ENCODE peak calls at places on chromosomes 7 and 10, in six cellular contexts. G is AG10803; Z is HS-5; B is iPS-NIHi11; C is CD4-positive, CD25-positive, alpha-beta regulatory T cell; H is stimulated activated CD8-positive, alpha-beta memory T cell treated with anti-CD3 and anti-CD28 coated beads, Interleukin-7, amount 100 ng/mL, for 24 hours. O is an unnamed sample.

GRCh38 chr10:30294506-30295280 is 54.4 kb downstream of the MTPAP start:
- DNase-seq in G (no peak), B (no peak), Z (no peak), H (no peak), C (no peak), O (no peak)

GRCh38 chr7:70460066-70460465 is 671.9 kb upstream of the GALNT17 start:
- DNase-seq in C (no peak), B (no peak), Z (no peak), G (no peak), H (no peak), O (no peak)

GRCh38 chr10:97074256-97075145 is 111.3 kb downstream of the SLIT1 start:
- DNase-seq in B (peak; percentile 57), Z (no peak), G (no peak), H (no peak), C (no peak), O (peak; percentile 69)

GRCh38 chr7:2757904-2758672 is 70.1 kb downstream of the AMZ1 start:
- DNase-seq in G (peak; percentile 97), B (no peak), C (peak; percentile 89), H (peak; percentile 35), Z (peak; percentile 99), O (no peak)

GRCh38 chr7:18638594-18639452 is 143.3 kb downstream of the HDAC9 start:
- DNase-seq in B (no peak), C (peak; percentile 81), G (peak; percentile 86), Z (peak; percentile 10), H (no peak), O (no peak)

GRCh38 chr7:132609222-132609621 is 33.0 kb upstream of the PLXNA4 start:
- DNase-seq in B (no peak), C (no peak), Z (no peak), H (no peak), G (peak; percentile 70), O (no peak)

GRCh38 chr10:53025172-53025651 is 252.6 kb upstream of the MBL2 start:
- DNase-seq in G (no peak), B (no peak), C (no peak), Z (no peak), H (no peak), O (no peak)

GRCh38 chr10:113347508-113347907 is 205.3 kb upstream of the HABP2 start:
- DNase-seq in C (no peak), G (peak; percentile 34), Z (no peak), B (no peak), H (no peak), O (peak; percentile 50)

GRCh38 chr10:103616705-103617361 is 123.3 kb downstream of the NEURL1 start:
- DNase-seq in H (no peak), B (no peak), Z (no peak), C (no peak), G (peak; percentile 98), O (no peak)

GRCh38 chr10:29860159-29860558 is 199.2 kb downstream of the JCAD start:
- DNase-seq in C (no peak), H (no peak), G (peak; percentile 92), B (no peak), Z (no peak), O (no peak)

GRCh38 chr7:47196106-47196630 is 385.7 kb downstream of the TNS3 start:
- DNase-seq in G (no peak), Z (no peak), B (no peak), H (no peak), C (no peak), O (no peak)

GRCh38 chr7:32204361-32205018 is 134.3 kb upstream of the PDE1C start:
- DNase-seq in Z (peak; percentile 68), H (no peak), C (peak; percentile 0), G (peak; percentile 80), B (peak; percentile 43), O (peak; percentile 87)

GRCh38 chr7:84633-85020 is 107.7 kb upstream of the FAM20C start:
- DNase-seq in H (no peak), G (no peak), Z (no peak), C (no peak), B (no peak), O (peak; percentile 39)

GRCh38 chr10:68208424-68209042 is 23.4 kb downstream of the ATOH7 start:
- DNase-seq in G (peak; percentile 85), H (no peak), Z (peak; percentile 74), C (peak; percentile 15), B (peak; percentile 80), O (peak; percentile 95)

GRCh38 chr7:93923946-93924345 is 2.4 kb downstream of the GNG11 start:
- DNase-seq in G (peak; percentile 44), Z (no peak), B (no peak), C (no peak), H (no peak), O (no peak)

GRCh38 chr7:8217200-8218068 is 44.5 kb downstream of the ICA1 start:
- DNase-seq in H (no peak), B (peak; percentile 42), C (peak; percentile 82), Z (peak; percentile 64), G (peak; percentile 72), O (no peak)

GRCh38 chr7:5591547-5591899 is 167.9 kb upstream of the TNRC18 start:
- DNase-seq in C (no peak), Z (peak; percentile 94), B (peak; percentile 47), H (no peak), G (peak; percentile 90), O (peak; percentile 85)

GRCh38 chr7:120052884-120053382 is 220.0 kb upstream of the KCND2 start:
- DNase-seq in C (no peak), H (no peak), B (no peak), Z (peak; percentile 80), G (peak; percentile 89), O (no peak)

GRCh38 chr10:76456190-76456589 is 1024.8 kb downstream of the LRMDA start:
- DNase-seq in C (no peak), H (no peak), G (no peak), Z (no peak), B (no peak), O (no peak)

GRCh38 chr7:39952791-39953190 is 2.7 kb downstream of the CDK13 start:
- DNase-seq in C (no peak), H (no peak), G (no peak), B (no peak), Z (peak; percentile 30), O (no peak)

GRCh38 chr10:31594331-31594880 is 275.4 kb downstream of the ZEB1 start:
- DNase-seq in H (no peak), B (no peak), C (no peak), Z (no peak), G (no peak), O (no peak)

GRCh38 chr10:66837990-66838389 is 87.8 kb upstream of the LRRTM3 start:
- DNase-seq in B (no peak), Z (no peak), H (no peak), C (no peak), G (peak; percentile 46), O (no peak)

GRCh38 chr10:77279207-77279606 is 358.4 kb downstream of the KCNMA1 start:
- DNase-seq in H (no peak), G (peak; percentile 82), B (no peak), Z (no peak), C (no peak), O (no peak)

GRCh38 chr10:15487376-15487775 is 116.3 kb upstream of the FAM171A1 start:
- DNase-seq in C (no peak), H (no peak), B (no peak), Z (no peak), G (no peak), O (no peak)

GRCh38 chr7:96337519-96337918 is 15.6 kb upstream of the SLC25A13 start:
- DNase-seq in C (no peak), B (no peak), Z (no peak), H (no peak), G (peak; percentile 3), O (no peak)

GRCh38 chr10:116880716-116881440 is 31.6 kb downstream of the ENO4 start:
- DNase-seq in C (no peak), G (peak; percentile 32), Z (no peak), B (no peak), H (no peak), O (no peak)

GRCh38 chr7:29365423-29365822 is 170.8 kb downstream of the CHN2 start:
- DNase-seq in B (no peak), Z (no peak), G (no peak), H (no peak), C (no peak), O (no peak)

GRCh38 chr7:134435161-134435920 is 23.6 kb downstream of the AKR1B1 start:
- DNase-seq in H (no peak), Z (peak; percentile 72), C (no peak), B (no peak), G (peak; percentile 27), O (no peak)

GRCh38 chr10:12801214-12802087 is 200.1 kb downstream of the CCDC3 start:
- DNase-seq in Z (no peak), H (no peak), C (no peak), B (no peak), G (no peak), O (no peak)

GRCh38 chr10:51744235-51744634 is 44.8 kb upstream of the CSTF2T start:
- DNase-seq in C (no peak), G (no peak), B (no peak), Z (no peak), H (no peak), O (no peak)

GRCh38 chr7:20236790-20237189 is 19.6 kb upstream of the MACC1 start:
- DNase-seq in G (peak; percentile 77), C (no peak), Z (no peak), H (no peak), B (no peak), O (no peak)

GRCh38 chr10:31759816-31760626 is 168.6 kb downstream of the ARHGAP12 start:
- DNase-seq in B (peak; percentile 98), H (peak; percentile 85), C (peak; percentile 98), Z (no peak), G (peak; percentile 99), O (peak; percentile 99)

GRCh38 chr10:116272497-116273221 is at the start of gene GFRA1:
- DNase-seq in H (no peak), Z (peak; percentile 4), B (peak; percentile 83), G (no peak), C (no peak), O (peak; percentile 85)

GRCh38 chr10:124906551-124907001 is 35.3 kb upstream of the ZRANB1 start:
- DNase-seq in H (no peak), Z (peak; percentile 92), C (no peak), B (no peak), G (peak; percentile 94), O (no peak)

GRCh38 chr7:131076032-131076431 is 251.6 kb upstream of the MKLN1 start:
- DNase-seq in H (no peak), C (no peak), Z (no peak), B (no peak), G (peak; percentile 73), O (no peak)

GRCh38 chr7:152989889-152990380 is 230.4 kb downstream of the ACTR3B start:
- DNase-seq in G (no peak), H (no peak), Z (no peak), B (peak; percentile 38), C (no peak), O (peak; percentile 70)

GRCh38 chr10:46520381-46520780 is 36.1 kb downstream of the GPRIN2 start:
- DNase-seq in Z (no peak), G (no peak), B (no peak), H (no peak), C (no peak), O (no peak)

GRCh38 chr10:48277093-48277492 is 2.6 kb upstream of the FRMPD2 start:
- DNase-seq in B (no peak), G (no peak), H (no peak), C (no peak), Z (no peak), O (no peak)

GRCh38 chr7:100483728-100484635 is at the start of gene NYAP1:
- DNase-seq in G (no peak), Z (no peak), C (peak; percentile 52), H (no peak), B (peak; percentile 78), O (peak; percentile 91)

GRCh38 chr10:6721964-6722615 is 142.0 kb upstream of the PRKCQ start:
- DNase-seq in H (no peak), C (no peak), G (peak; percentile 94), B (no peak), Z (peak; percentile 74), O (no peak)